ENCODE peak calls at places on chromosomes 12 and 14, in six cellular contexts. C, Y, Z, W, V and P are unnamed samples.

GRCh38 chr12:96194901-96195844 is 998 bp downstream of the ELK3 start:
- DNase-seq in V (peak), Y (peak), W (peak), Z (peak), C (peak), P (no peak)

GRCh38 chr14:59998575-59998974 is 78.6 kb downstream of the LRRC9 start:
- DNase-seq in Y (no peak), V (no peak), W (no peak), Z (no peak), C (no peak), P (no peak)

GRCh38 chr12:122878780-122879612 is 16.9 kb downstream of the VPS37B start:
- DNase-seq in C (no peak), Z (no peak), W (peak), Y (no peak), V (no peak), P (no peak)

GRCh38 chr12:18750087-18750486 is 12.2 kb downstream of the CAPZA3 start:
- DNase-seq in Y (no peak), Z (no peak), V (no peak), C (no peak), W (no peak), P (no peak)

GRCh38 chr14:92515510-92516343 is 2.1 kb downstream of the RIN3 start:
- DNase-seq in Z (peak), C (no peak), Y (no peak), W (no peak), V (peak), P (no peak)

GRCh38 chr14:26925876-26926584 is 328.2 kb upstream of the NOVA1 start:
- DNase-seq in C (no peak), W (no peak), V (no peak), Y (no peak), Z (no peak), P (no peak)

GRCh38 chr14:89245802-89246201 is 171.2 kb downstream of the FOXN3 start:
- DNase-seq in C (no peak), V (no peak), Y (no peak), Z (no peak), W (no peak), P (no peak)

GRCh38 chr14:99573436-99574098 is 30.4 kb downstream of the CCDC85C start:
- DNase-seq in W (no peak), V (no peak), Y (no peak), Z (no peak), C (no peak), P (no peak)

GRCh38 chr14:33254342-33254741 is 315.7 kb downstream of the NPAS3 start:
- DNase-seq in C (no peak), V (no peak), Z (no peak), Y (no peak), W (no peak), P (no peak)

GRCh38 chr14:74541225-74541624 is 47.7 kb downstream of the ISCA2 start:
- DNase-seq in W (no peak), V (peak), Z (no peak), C (no peak), Y (no peak), P (no peak)

GRCh38 chr12:114853003-114853529 is 169.1 kb upstream of the TBX3 start:
- DNase-seq in V (no peak), Z (no peak), Y (no peak), C (no peak), W (no peak), P (no peak)

GRCh38 chr12:110590059-110590458 is 6.9 kb upstream of the PPTC7 start:
- DNase-seq in W (no peak), Y (no peak), V (no peak), C (no peak), Z (no peak), P (no peak)

GRCh38 chr14:58746261-58746660 is 108.5 kb downstream of the DACT1 start:
- DNase-seq in Z (no peak), W (no peak), Y (no peak), V (no peak), C (peak), P (no peak)

GRCh38 chr12:13486794-13487193 is 290.3 kb downstream of the EMP1 start:
- DNase-seq in V (no peak), Y (no peak), C (no peak), W (no peak), Z (no peak), P (no peak)

GRCh38 chr12:108616941-108617858 is 16.5 kb downstream of the SELPLG start:
- DNase-seq in C (no peak), Y (no peak), V (no peak), Z (no peak), W (no peak), P (no peak)

GRCh38 chr12:77630341-77630740 is 200.4 kb upstream of the NAV3 start:
- DNase-seq in C (no peak), V (no peak), Z (no peak), W (no peak), Y (no peak), P (no peak)

GRCh38 chr12:119666900-119667576 is 895 bp upstream of the PRKAB1 start:
- DNase-seq in Y (no peak), V (no peak), C (no peak), W (no peak), Z (no peak), P (no peak)

GRCh38 chr12:27424631-27425230 is 21.8 kb upstream of the SMCO2 start:
- DNase-seq in Z (no peak), C (peak), W (no peak), Y (peak), V (no peak), P (no peak)

GRCh38 chr12:10779103-10779502 is 23.3 kb downstream of the TAS2R7 start:
- DNase-seq in Z (no peak), V (no peak), Y (peak), W (no peak), C (no peak), P (no peak)

GRCh38 chr12:111406474-111407370 is 999 bp downstream of the SH2B3 start:
- DNase-seq in W (no peak), V (peak), Z (peak), C (no peak), Y (no peak), P (no peak)

GRCh38 chr12:90299121-90299520 is 590.5 kb upstream of the ATP2B1 start:
- DNase-seq in Z (no peak), C (no peak), V (no peak), Y (no peak), W (no peak), P (no peak)

GRCh38 chr12:87827638-87828264 is 201.4 kb downstream of the C12orf50 start:
- DNase-seq in Y (no peak), Z (no peak), V (no peak), C (no peak), W (no peak), P (no peak)

GRCh38 chr12:12592930-12593329 is 18.7 kb upstream of the CREBL2 start:
- DNase-seq in W (no peak), V (no peak), Y (no peak), C (no peak), Z (no peak), P (no peak)

GRCh38 chr14:91883770-91884169 is 16.4 kb upstream of the TC2N start:
- DNase-seq in C (no peak), V (no peak), Z (peak), W (no peak), Y (no peak), P (no peak)

DNA sequence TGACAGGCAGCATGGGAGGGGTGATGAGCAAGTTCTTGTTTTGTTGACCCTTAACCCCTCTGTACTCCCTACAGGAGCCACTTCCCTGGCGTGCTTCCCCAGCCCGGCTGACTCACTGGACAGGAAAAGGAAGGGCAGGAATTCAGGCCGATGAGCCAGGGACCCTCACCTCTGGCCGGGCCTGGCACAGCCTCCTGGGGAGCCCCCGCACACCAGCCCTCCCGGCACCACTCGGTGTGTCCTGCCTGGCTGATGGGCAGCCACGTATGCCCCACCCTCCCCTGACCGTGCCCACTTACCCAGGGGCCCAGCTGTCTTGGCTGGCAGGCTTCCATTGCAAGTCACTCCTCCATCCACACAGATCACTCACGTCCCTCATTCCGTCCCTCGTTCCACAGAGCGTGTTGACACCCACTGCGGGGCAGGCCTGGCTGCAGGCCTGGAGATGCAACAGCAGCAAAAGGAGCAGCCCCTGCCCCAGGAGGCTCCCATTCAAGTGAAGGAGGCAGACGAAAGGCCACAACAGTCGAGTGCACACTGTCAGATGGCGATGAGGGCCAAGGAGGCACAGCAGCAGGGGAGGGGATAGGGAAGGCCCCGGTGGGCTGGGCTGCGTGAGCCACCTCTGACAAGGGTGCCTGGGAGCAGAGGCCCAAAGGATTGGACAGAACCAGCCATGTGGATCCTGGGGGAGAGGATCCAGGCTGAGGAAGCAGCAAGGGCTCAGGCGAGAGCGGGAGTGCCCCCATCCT is 19.7 kb upstream of the CD9 start:
- DNase-seq in V (peak), C (no peak), Y (no peak), W (peak), Z (peak), P (no peak)
- TF ChIP-seq POLR2AphosphoS5 in V (peak), C (peak), Y (no peak), W (no peak), Z (no peak), P (no peak)

GRCh38 chr12:94565683-94566082 is 84.7 kb downstream of the TMCC3 start:
- DNase-seq in V (no peak), Y (no peak), W (no peak), Z (no peak), C (no peak), P (no peak)

GRCh38 chr12:94560416-94561221 is 89.7 kb downstream of the TMCC3 start:
- DNase-seq in C (peak), W (no peak), V (peak), Z (no peak), Y (no peak), P (peak)

GRCh38 chr12:94558612-94559011 is 91.7 kb downstream of the TMCC3 start:
- DNase-seq in C (no peak), Y (no peak), Z (no peak), W (no peak), V (no peak), P (no peak)

GRCh38 chr12:94563261-94563660 is 87.1 kb downstream of the TMCC3 start:
- DNase-seq in W (no peak), Z (no peak), V (no peak), C (no peak), Y (no peak), P (no peak)

GRCh38 chr12:94561943-94562411 is 88.4 kb downstream of the TMCC3 start:
- DNase-seq in C (peak), Y (no peak), V (no peak), W (peak), Z (no peak), P (peak)
- TF ChIP-seq POLR2AphosphoS5 in C (peak), Y (no peak), V (peak), W (no peak), Z (no peak), P (no peak)

GRCh38 chr12:94235894-94236293 is 87.5 kb downstream of the PLXNC1 start:
- DNase-seq in Y (no peak), Z (no peak), C (no peak), W (no peak), V (no peak), P (no peak)
- TF ChIP-seq POLR2AphosphoS5 in Y (no peak), Z (no peak), C (no peak), W (no peak), V (no peak), P (no peak)

GRCh38 chr14:65170768-65171251 is 68.5 kb upstream of the MAX start:
- DNase-seq in W (no peak), Y (no peak), V (peak), Z (no peak), C (no peak), P (no peak)
- TF ChIP-seq POLR2AphosphoS5 in W (no peak), Y (no peak), V (no peak), Z (no peak), C (no peak), P (no peak)

DNA sequence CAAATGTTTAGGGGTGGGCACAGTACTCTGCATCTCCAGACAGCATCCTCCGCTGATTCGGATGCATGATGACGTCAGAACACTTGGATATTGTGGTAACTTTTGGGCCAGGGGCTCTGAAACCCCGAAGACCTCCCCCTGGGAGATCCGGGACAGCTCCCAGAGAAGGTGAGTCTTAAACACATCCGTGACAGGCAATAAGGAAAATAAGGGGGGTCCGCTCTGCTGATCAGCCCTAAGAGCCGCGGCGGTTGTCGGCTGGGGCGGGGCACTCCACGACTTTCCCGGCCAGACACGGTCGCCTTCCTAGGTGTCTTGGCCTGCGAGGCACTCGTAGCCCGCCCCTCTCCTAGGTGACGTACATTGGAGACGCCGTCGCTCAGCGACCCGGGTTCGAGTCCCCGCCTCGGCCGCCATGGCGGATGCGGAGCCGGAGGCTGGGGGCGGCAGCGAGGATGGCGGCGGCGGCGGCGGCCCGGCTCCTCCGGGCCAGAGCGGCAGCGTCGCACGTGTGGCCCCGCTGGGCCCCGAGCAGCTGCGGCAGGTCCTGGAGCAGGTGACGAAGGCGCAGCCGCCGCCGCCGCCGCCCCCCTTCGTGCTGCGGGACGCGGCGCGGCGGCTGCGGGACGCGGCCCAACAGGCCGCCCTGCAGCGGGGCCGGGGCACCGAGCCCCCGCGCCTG is at the start of gene ZNF839:
- DNase-seq in C (peak), W (peak), Y (peak), Z (peak), V (peak), P (peak)
- TF ChIP-seq POLR2AphosphoS5 in C (peak), W (peak), Y (peak), Z (peak), V (peak), P (peak)

GRCh38 chr14:24232645-24233537 is at the start of gene GMPR2:
- DNase-seq in W (no peak), C (no peak), V (peak), Y (peak), Z (no peak), P (no peak)
- TF ChIP-seq POLR2AphosphoS5 in W (peak), C (peak), V (peak), Y (no peak), Z (peak), P (peak)

GRCh38 chr14:90808759-90809529 is 7.3 kb downstream of the TTC7B start:
- DNase-seq in W (no peak), Y (peak), Z (no peak), V (no peak), C (no peak), P (no peak)
- TF ChIP-seq POLR2AphosphoS5 in W (no peak), Y (no peak), Z (no peak), V (no peak), C (no peak), P (no peak)

DNA sequence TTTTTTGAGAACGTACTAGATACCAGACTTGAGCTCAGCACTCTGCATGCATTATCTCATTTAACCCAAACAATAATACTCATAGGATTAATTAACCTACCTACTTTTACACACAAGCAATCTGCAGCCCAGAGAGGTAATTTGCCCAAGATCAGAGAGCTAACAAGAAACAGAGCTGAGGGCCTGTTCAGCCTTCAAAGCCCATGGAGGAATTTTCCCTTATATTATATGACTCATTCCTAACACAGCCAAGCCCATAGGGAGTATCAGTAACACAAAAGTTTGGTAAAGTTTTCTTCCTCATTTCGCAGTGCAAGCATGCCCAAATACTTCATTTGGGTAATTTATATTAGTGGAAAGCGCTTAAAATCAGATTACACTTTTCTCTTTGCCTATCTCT is 94.7 kb downstream of the GALC start:
- DNase-seq in W (no peak), C (no peak), Y (no peak), Z (no peak), V (no peak), P (no peak)
- TF ChIP-seq POLR2AphosphoS5 in W (no peak), C (no peak), Y (no peak), Z (no peak), V (no peak), P (no peak)

DNA sequence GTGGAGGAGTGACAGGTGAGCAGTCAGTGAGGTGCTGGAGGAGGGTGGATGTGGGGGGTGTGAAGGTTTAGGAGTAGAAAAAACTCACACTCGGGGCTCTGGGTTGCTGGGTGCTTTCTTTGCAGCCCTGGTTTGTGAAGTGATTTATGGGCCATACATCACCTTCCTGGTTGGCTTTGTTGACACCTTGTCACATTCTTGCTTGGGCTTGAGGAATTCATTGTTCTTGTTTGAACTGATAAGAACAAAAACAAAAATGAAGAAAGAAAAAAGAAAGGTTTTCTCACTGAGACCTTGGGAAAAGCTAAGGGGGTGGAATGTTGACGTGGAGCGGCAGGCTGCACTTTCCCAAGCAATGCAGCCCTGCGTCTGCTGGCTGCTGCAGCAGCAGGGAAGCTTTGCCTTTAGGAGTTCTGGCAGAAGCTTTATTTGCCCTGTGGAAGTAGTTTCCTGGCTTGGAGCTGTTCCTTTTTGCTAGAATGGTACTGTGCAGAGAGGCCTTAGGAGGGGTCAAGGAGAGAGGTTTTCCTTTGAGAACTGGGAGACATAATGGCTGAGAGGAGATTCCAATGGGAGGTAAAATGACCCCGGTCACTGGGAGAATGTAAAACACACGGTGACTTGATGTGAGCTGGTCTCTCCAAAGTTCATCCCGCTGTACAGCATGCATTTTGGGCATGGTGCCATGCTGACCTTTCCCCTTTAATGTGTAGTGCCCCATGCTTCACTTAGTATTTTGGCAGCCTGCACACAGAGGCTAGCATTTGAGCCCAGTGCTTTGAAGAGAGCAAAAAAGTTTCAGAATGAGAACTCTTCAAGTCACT is 52.8 kb downstream of the HMGA2 start:
- DNase-seq in C (no peak), V (no peak), Y (no peak), W (peak), Z (no peak), P (no peak)
- TF ChIP-seq POLR2AphosphoS5 in C (no peak), V (no peak), Y (no peak), W (no peak), Z (no peak), P (no peak)

GRCh38 chr12:2284321-2284813 is 231.6 kb downstream of the CACNA1C start:
- DNase-seq in V (peak), C (no peak), Z (no peak), W (no peak), Y (no peak), P (no peak)
- TF ChIP-seq POLR2AphosphoS5 in V (no peak), C (no peak), Z (no peak), W (no peak), Y (no peak), P (no peak)